ENCODE peak calls at places on chromosome 19, in five cellular contexts. J, W, A, L and D are unnamed samples.

GRCh38 chr19:48443262-48443661 is 2.5 kb upstream of the GRWD1 start:
- DNase-seq in J (no peak), W (no peak), A (no peak), L (no peak), D (no peak)

GRCh38 chr19:27580906-27581305 is 1632.0 kb downstream of the UQCRFS1 start:
- DNase-seq in J (no peak), W (no peak), A (no peak), L (no peak), D (no peak)

GRCh38 chr19:49592486-49593232 is 1.7 kb downstream of the PRR12 start:
- DNase-seq in J (no peak), W (peak), A (no peak), L (peak), D (no peak)

GRCh38 chr19:32197896-32198882 is 147.2 kb upstream of the ZNF507 start:
- DNase-seq in J (no peak), W (no peak), A (no peak), L (no peak), D (no peak)

GRCh38 chr19:48511800-48512503 is at the start of gene LMTK3:
- DNase-seq in J (no peak), W (peak), A (peak), L (peak), D (no peak)

GRCh38 chr19:34084396-34085145 is 87.7 kb upstream of the LSM14A start:
- DNase-seq in J (no peak), W (no peak), A (no peak), L (no peak), D (no peak)

GRCh38 chr19:54415901-54416621 is 797 bp downstream of the TTYH1 start:
- DNase-seq in J (no peak), W (no peak), A (no peak), L (no peak), D (no peak)

GRCh38 chr19:50870417-50871089 is 2.7 kb upstream of the KLK2 start:
- DNase-seq in J (no peak), W (peak), A (no peak), L (no peak), D (no peak)

GRCh38 chr19:48683349-48683748 is 10.5 kb upstream of the NTN5 start:
- DNase-seq in J (no peak), W (peak), A (peak), L (no peak), D (no peak)

GRCh38 chr19:55333870-55334269 is 5.8 kb upstream of the KMT5C start:
- DNase-seq in J (no peak), W (no peak), A (no peak), L (peak), D (no peak)

GRCh38 chr19:6754136-6754535 is 13.1 kb downstream of the SH2D3A start:
- DNase-seq in J (no peak), W (no peak), A (no peak), L (peak), D (no peak)

GRCh38 chr19:1568320-1569019 is at the start of gene MEX3D:
- DNase-seq in J (no peak), W (peak), A (peak), L (peak), D (no peak)

GRCh38 chr19:55581828-55582223 is 1.2 kb upstream of the ZNF579 start:
- DNase-seq in J (no peak), W (no peak), A (no peak), L (no peak), D (no peak)

GRCh38 chr19:1038995-1039645 is 787 bp upstream of the ABCA7 start:
- DNase-seq in J (no peak), W (no peak), A (no peak), L (peak), D (no peak)

GRCh38 chr19:57317503-57317902 is 2.8 kb upstream of the ZNF543 start:
- DNase-seq in J (no peak), W (no peak), A (peak), L (no peak), D (no peak)

GRCh38 chr19:7953060-7953459 is 9.6 kb upstream of the TIMM44 start:
- DNase-seq in J (no peak), W (peak), A (no peak), L (peak), D (no peak)

GRCh38 chr19:53047379-53047778 is 2.8 kb downstream of the ERVV-2 start:
- DNase-seq in J (no peak), W (no peak), A (no peak), L (no peak), D (no peak)

GRCh38 chr19:1445185-1445931 is 4.6 kb upstream of the APC2 start:
- DNase-seq in J (no peak), W (peak), A (peak), L (peak), D (no peak)

GRCh38 chr19:7627166-7627565 is 2.2 kb downstream of the XAB2 start:
- DNase-seq in J (no peak), W (no peak), A (no peak), L (peak), D (no peak)

GRCh38 chr19:51372649-51373504 is at the start of gene NKG7:
- DNase-seq in J (no peak), W (no peak), A (no peak), L (peak), D (no peak)

GRCh38 chr19:43704002-43704705 is 11.7 kb upstream of the IRGC start:
- DNase-seq in J (no peak), W (no peak), A (no peak), L (no peak), D (no peak)

GRCh38 chr19:13163609-13164364 is 13.6 kb downstream of the IER2 start:
- DNase-seq in J (no peak), W (peak), A (peak), L (peak), D (peak)

GRCh38 chr19:18364826-18365528 is 21.0 kb upstream of the GDF15 start:
- DNase-seq in J (no peak), W (peak), A (peak), L (peak), D (peak)

GRCh38 chr19:50658438-50659317 is 9.4 kb downstream of the C19orf81 start:
- DNase-seq in J (peak), W (peak), A (peak), L (peak), D (no peak)

GRCh38 chr19:54206831-54207177 is 6.1 kb downstream of the RPS9 start:
- DNase-seq in J (no peak), W (no peak), A (no peak), L (no peak), D (no peak)

GRCh38 chr19:49506575-49507105 is 5.8 kb upstream of the FCGRT start:
- DNase-seq in J (no peak), W (peak), A (peak), L (peak), D (no peak)

GRCh38 chr19:13817018-13817614 is 21.9 kb downstream of the ZSWIM4 start:
- DNase-seq in J (peak), W (no peak), A (no peak), L (peak), D (no peak)

GRCh38 chr19:7631577-7631976 is 1.9 kb downstream of the PCP2 start:
- DNase-seq in J (no peak), W (no peak), A (no peak), L (no peak), D (no peak)

GRCh38 chr19:35144259-35144599 is 1.2 kb downstream of the FXYD7 start:
- DNase-seq in J (no peak), W (no peak), A (no peak), L (no peak), D (no peak)

GRCh38 chr19:31002852-31003251 is 346.4 kb downstream of the TSHZ3 start:
- DNase-seq in J (no peak), W (no peak), A (no peak), L (no peak), D (no peak)
- TF ChIP-seq CTCF in J (peak), W (no peak), A (no peak), L (no peak), D (no peak)

GRCh38 chr19:3188627-3189596 is 3.2 kb downstream of the NCLN start:
- DNase-seq in J (no peak), W (no peak), A (no peak), L (peak), D (no peak)

GRCh38 chr19:3185482-3186376 is at the start of gene NCLN:
- DNase-seq in J (peak), W (peak), A (peak), L (peak), D (peak)

GRCh38 chr19:3187662-3188511 is 2.2 kb downstream of the NCLN start:
- DNase-seq in J (no peak), W (no peak), A (no peak), L (no peak), D (no peak)

GRCh38 chr19:3186377-3186688 is 603 bp downstream of the NCLN start:
- DNase-seq in J (no peak), W (no peak), A (peak), L (no peak), D (no peak)

DNA sequence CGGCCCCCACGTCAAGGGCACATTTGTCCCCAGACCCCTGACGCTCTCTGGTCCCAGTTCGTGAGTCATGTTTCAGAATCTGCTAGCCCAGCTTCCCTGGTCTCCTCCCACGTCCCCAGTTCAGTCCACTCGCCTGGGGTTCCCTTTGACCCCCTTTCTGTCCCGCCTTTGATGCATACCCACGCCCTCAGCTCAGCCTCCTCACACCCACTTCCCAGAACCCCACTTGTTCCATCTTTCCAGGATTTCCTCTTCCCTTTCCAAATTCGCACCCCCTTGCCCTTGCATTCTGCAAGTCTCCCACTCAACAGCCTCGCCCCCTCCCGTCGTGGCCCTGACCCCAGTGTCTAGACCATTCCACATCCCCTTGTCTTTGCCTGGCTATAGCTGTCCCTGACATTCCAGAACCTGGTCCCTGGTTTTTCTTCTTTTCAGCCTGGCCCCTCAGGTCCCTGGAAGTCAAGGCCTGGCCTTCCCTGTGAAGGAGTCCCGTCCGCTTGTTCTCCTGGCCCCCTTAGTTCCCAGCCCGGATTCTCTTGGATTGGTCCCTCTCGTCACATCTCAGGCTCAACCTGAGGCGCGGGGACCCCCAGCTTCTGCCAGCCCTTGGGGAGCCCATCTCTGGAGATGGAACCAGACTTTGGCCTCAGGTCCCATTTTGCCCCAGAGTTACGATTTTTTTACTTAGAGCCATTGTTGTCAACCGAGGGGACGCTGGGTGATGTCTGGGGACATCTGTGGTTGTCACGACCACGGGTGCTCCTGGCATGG is 1.3 kb downstream of the NCLN start:
- DNase-seq in J (no peak), W (no peak), A (no peak), L (no peak), D (no peak)
- H3K4me3 ChIP-seq in J (peak), W (peak), A (peak), L (peak), D (peak)

GRCh38 chr19:17184381-17184841 is 30.7 kb upstream of the USE1 start:
- DNase-seq in J (no peak), W (no peak), A (no peak), L (no peak), D (no peak)

GRCh38 chr19:17183858-17184271 is 31.3 kb upstream of the USE1 start:
- DNase-seq in J (no peak), W (no peak), A (no peak), L (no peak), D (no peak)

GRCh38 chr19:17180997-17181702 is 34.0 kb upstream of the USE1 start:
- DNase-seq in J (no peak), W (no peak), A (no peak), L (no peak), D (no peak)

GRCh38 chr19:17185590-17185989 is 29.6 kb upstream of the USE1 start:
- DNase-seq in J (no peak), W (no peak), A (no peak), L (no peak), D (no peak)

GRCh38 chr19:17183271-17183757 is 31.8 kb upstream of the USE1 start:
- DNase-seq in J (no peak), W (no peak), A (no peak), L (no peak), D (no peak)
- TF ChIP-seq CTCF in J (peak), W (no peak), A (no peak), L (no peak), D (no peak)

GRCh38 chr19:5335593-5335992 is 5.0 kb downstream of the PTPRS start:
- DNase-seq in J (no peak), W (no peak), A (no peak), L (no peak), D (no peak)

GRCh38 chr19:5337126-5337525 is 3.5 kb downstream of the PTPRS start:
- DNase-seq in J (no peak), W (no peak), A (no peak), L (no peak), D (no peak)

GRCh38 chr19:5335101-5335500 is 5.5 kb downstream of the PTPRS start:
- DNase-seq in J (no peak), W (no peak), A (no peak), L (no peak), D (no peak)

GRCh38 chr19:5337886-5338595 is 2.6 kb downstream of the PTPRS start:
- DNase-seq in J (no peak), W (no peak), A (peak), L (no peak), D (no peak)

GRCh38 chr19:5336195-5336965 is 4.2 kb downstream of the PTPRS start:
- DNase-seq in J (no peak), W (no peak), A (no peak), L (no peak), D (no peak)
- H3K4me3 ChIP-seq in J (no peak), W (no peak), A (no peak), L (no peak), D (no peak)